ENCODE peak calls at places on chromosomes 11 and 22, in four cellular contexts. G is tibial nerve, B is HCT116, Q is transverse colon. C is an unnamed sample.

GRCh38 chr22:45975266-45976161 is 1.4 kb downstream of the WNT7B start:
- DNase-seq in Q (no peak), G (no peak), B (no peak), C (no peak)

GRCh38 chr11:93236741-93237675 is 39.2 kb upstream of the SLC36A4 start:
- DNase-seq in G (no peak), Q (peak; percentile 18), B (peak; percentile 34), C (peak; percentile 30)

GRCh38 chr11:121476379-121477032 is 23.7 kb upstream of the SORL1-AS1 start:
- DNase-seq in B (no peak), G (no peak), Q (no peak), C (no peak)

GRCh38 chr22:46373838-46374662 is 38.5 kb downstream of the TRMU start:
- DNase-seq in Q (peak; percentile 74), G (no peak), B (no peak), C (no peak)

GRCh38 chr22:26581026-26581425 is 8.9 kb downstream of the TPST2 start:
- DNase-seq in B (no peak), G (no peak), Q (no peak), C (no peak)

GRCh38 chr22:45966892-45967365 is 10.0 kb downstream of the WNT7B start:
- DNase-seq in G (no peak), Q (no peak), B (no peak), C (no peak)

GRCh38 chr22:38461414-38462081 is 6.3 kb upstream of the KDELR3 start:
- DNase-seq in B (peak; percentile 82), Q (peak; percentile 79), G (peak; percentile 55), C (peak; percentile 72)

GRCh38 chr11:3157381-3158130 is 7.6 kb downstream of the OSBPL5 start:
- DNase-seq in G (no peak), Q (no peak), B (no peak), C (no peak)

GRCh38 chr11:128095459-128096096 is 491.8 kb downstream of the ETS1 start:
- DNase-seq in B (peak; percentile 2), G (no peak), Q (no peak), C (no peak)

GRCh38 chr22:46023558-46023981 is 46.6 kb upstream of the WNT7B start:
- DNase-seq in G (no peak), Q (peak; percentile 9), B (no peak), C (no peak)

GRCh38 chr22:39176673-39177455 is 24.4 kb upstream of the CBX7 start:
- DNase-seq in B (no peak), Q (no peak), G (no peak), C (no peak)

GRCh38 chr11:1870326-1870696 is 17.4 kb downstream of the LSP1 start:
- DNase-seq in G (no peak), B (no peak), Q (no peak), C (no peak)

GRCh38 chr11:70528794-70529580 is 130.7 kb downstream of the CTTN start:
- DNase-seq in B (no peak), Q (no peak), G (no peak), C (no peak)
- TF ChIP-seq POLR2A in B (no peak), Q (no peak), G (no peak), C (no peak)

DNA sequence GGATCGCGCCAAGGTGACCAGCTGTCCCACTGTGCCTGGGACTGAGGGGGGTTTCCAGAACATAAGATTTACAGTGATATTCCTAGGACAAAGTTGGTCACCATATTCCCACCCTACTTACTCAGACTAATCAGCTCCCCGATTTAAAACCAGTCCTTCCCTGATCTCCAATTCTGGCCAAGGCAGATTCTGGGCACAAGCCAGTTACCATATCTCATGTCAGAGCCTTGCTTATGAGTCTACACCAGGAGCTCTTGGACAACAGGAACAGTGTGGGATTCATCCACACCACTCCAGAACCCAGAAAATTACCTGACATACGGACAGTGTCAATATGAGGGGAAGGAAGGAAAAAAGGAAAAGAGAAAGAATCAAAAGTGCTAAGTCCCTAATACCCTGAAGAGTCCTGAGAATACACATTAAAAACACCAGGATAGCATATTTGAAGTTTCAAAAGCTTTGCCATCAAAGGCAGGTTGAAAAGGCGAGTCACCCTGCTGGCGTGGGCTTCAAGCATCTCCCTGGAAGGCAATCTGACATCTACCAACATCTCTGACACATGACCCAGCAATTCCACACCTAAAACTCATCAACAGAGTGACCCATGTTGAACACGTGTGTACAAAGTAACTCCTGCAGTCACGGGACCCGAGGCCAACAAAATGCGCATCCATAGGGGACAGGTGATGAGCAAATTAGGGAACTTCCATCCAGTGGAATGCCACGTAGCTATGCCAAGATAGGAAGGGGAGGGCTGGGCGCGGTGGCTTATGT is 8.0 kb upstream of the IL2RB start:
- DNase-seq in Q (no peak), B (peak; percentile 56), G (no peak), C (no peak)
- TF ChIP-seq POLR2A in Q (no peak), B (no peak), G (no peak), C (no peak)

GRCh38 chr22:41401781-41402648 is 20.3 kb downstream of the TEF start:
- DNase-seq in B (no peak), Q (peak; percentile 87), G (no peak), C (no peak)

GRCh38 chr22:41398921-41399320 is 17.2 kb downstream of the TEF start:
- DNase-seq in B (no peak), Q (no peak), G (no peak), C (no peak)

GRCh38 chr22:41395531-41396240 is 13.9 kb downstream of the TEF start:
- DNase-seq in B (no peak), Q (no peak), G (no peak), C (no peak)

GRCh38 chr22:41394012-41394356 is 12.2 kb downstream of the TEF start:
- DNase-seq in G (no peak), Q (no peak), B (no peak), C (no peak)

GRCh38 chr22:41397143-41397811 is 15.5 kb downstream of the TEF start:
- DNase-seq in Q (peak; percentile 76), G (no peak), B (no peak), C (no peak)
- TF ChIP-seq POLR2A in Q (no peak), G (no peak), B (no peak), C (no peak)

DNA sequence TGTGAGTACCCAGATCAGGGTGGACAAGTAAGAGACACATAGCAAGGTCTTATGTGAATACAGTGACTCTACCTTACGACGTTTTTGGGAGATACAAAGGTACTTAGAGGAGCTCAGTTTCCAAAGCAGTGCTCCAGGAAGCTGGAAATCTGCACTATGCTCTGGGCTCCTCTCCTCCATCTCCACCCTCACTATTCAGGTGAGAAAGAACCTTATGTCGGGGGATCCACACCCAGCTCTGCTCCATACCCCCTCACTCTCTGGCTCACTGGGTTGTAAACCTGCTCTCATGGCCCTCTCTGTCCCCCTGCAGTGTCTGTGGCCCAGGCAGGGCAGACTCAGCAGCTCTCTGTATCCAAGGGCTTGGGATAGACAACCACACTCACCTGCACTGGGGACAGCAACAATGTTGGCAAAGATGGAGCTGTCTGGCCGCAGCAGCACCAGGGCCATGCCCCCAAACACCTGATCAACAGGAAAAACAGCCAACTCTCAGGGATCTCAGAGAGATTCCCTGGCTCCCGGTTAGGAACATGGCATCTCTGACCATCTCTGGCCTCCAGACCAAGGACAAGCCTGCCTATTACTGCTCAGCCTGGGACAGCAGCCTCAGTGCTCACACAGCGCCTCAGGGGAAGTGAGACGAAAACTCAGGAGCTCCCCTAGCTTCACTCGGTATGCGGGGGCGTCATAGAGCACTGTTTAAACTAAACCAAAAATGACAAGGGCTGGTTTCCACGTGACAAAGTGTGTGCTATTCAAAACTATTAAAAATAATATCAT is 60.9 kb upstream of the TOP3B start:
- DNase-seq in Q (no peak), G (no peak), B (no peak), C (no peak)
- TF ChIP-seq POLR2A in Q (no peak), G (no peak), B (no peak), C (no peak)

GRCh38 chr22:23832226-23833016 is 6.4 kb downstream of the DERL3 start:
- DNase-seq in G (no peak), B (no peak), Q (no peak), C (no peak)

GRCh38 chr22:23833017-23833795 is 5.6 kb downstream of the DERL3 start:
- DNase-seq in B (no peak), Q (no peak), G (no peak), C (no peak)

GRCh38 chr22:23829845-23830372 is 8.9 kb downstream of the DERL3 start:
- DNase-seq in B (no peak), G (no peak), Q (no peak), C (no peak)

GRCh38 chr22:23831261-23831660 is 7.5 kb downstream of the DERL3 start:
- DNase-seq in Q (no peak), B (no peak), G (no peak), C (no peak)

DNA sequence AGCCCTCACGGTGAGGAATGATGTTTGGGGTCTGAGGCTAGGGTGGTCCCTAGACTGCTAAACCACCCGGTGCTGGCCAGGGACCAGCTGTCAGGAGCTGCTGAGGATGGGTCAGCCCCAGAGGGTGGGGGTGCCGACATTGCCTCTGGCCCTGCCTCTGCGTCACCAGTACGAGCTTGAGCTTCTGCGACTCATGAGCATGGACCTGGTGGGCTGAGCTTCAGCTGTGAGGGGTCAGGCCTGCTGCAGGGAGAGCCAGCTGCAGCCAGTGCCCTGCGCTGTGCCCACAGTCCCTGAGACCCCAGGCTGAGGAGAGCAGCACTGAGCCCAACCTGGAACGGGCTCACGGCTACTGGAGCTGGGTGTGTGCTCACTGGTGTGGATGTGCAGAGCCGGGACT is 7.0 kb downstream of the DERL3 start:
- DNase-seq in Q (no peak), B (no peak), G (no peak), C (no peak)
- TF ChIP-seq POLR2A in Q (no peak), B (no peak), G (no peak), C (no peak)

GRCh38 chr11:44036811-44037657 is 10.7 kb upstream of the ACCSL start:
- DNase-seq in Q (peak; percentile 62), G (peak; percentile 70), B (peak; percentile 61), C (peak; percentile 60)
- TF ChIP-seq POLR2A in Q (no peak), G (no peak), B (no peak), C (no peak)

DNA sequence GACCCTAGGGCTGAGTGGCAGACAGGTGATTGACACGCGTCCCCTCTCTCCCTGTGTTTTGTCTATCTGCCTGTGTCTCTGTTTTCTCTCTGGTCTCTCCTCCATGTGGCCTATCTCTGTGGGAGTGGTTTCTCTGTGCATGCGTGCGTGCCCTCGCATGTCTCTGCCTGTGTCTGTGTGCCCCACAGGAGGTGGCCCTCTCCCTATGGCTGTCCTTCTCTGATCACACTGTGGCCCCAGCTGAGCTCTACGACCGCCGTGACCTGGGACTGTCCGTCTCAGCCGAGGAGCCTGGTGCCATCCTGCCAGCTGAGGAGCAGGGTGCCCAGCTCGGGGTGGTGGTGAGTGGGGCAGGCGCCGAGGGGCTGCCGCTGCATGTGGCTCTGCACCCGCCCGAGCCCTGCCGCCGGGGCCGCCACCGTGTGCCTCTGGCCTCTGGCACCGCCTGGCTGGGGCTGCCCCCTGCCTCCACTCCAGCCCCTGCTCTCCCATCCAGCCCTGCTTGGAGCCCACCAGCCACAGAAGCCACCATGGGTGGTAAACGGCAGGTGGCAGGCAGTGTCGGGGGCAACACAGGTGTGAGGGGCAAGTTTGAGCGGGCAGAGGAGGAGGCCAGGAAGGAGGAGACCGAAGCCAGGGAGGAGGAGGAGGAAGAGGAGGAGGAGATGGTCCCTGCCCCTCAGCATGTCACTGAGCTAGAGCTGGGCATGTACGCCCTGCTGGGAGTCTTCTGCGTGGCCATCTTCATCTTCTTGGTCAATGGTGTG is 11.6 kb downstream of the TMEM132A start:
- DNase-seq in Q (no peak), G (no peak), B (no peak), C (no peak)
- TF ChIP-seq POLR2A in Q (no peak), G (no peak), B (no peak), C (no peak)

DNA sequence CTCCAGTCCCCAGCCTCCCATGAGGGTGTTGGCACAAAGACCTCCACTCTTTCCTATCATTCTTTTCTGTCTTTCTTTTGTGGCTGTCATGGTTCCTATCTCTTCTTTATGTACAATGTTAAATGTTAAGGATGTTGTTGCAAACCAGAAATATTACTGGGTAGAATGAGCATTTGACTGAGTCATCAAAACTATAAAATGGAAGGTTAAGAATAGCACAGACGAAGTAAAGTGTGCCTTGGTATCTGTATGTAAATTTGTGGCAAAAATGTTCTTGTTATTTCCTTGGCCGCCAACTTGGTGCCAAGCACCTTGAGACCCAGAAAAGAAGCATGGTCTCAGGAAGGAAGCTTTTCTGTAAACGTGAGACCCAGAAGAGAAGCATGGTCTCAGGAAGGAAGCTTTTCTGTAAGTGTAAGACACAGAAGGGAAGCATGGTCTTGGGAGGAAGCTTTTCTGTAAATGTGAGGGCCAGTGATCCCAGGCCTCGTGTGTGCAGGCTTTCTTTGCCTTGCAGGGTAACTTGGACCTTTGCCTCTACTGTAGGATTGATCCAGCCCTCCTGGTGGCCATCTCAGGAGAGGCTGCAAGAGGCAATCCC is 6.7 kb upstream of the PKP3 start:
- DNase-seq in G (no peak), B (no peak), Q (no peak), C (no peak)
- TF ChIP-seq POLR2A in G (no peak), B (no peak), Q (no peak), C (no peak)

C was measured in erythroblast.